ENCODE peak calls at places on chromosomes 2 and 18, in five cellular contexts. J, C, P, V and S are unnamed samples. For H3K9me3, the result is how much of the 10 kb centered on the place peaks cover.

GRCh38 chr2:25165992-25166618 is 2.3 kb downstream of the POMC start:
- DNase-seq in J (no peak), V (peak), P (no peak), C (no peak), S (no peak)

GRCh38 chr2:46381871-46382270 is 84.7 kb downstream of the EPAS1 start:
- DNase-seq in V (no peak), P (no peak), J (no peak), C (no peak), S (no peak)

GRCh38 chr2:112110966-112111365 is 27.2 kb upstream of the FBLN7 start:
- DNase-seq in C (no peak), J (no peak), P (no peak), V (no peak), S (no peak)

GRCh38 chr2:111905990-111906735 is 7.8 kb downstream of the MERTK start:
- DNase-seq in V (no peak), P (no peak), J (no peak), C (no peak), S (no peak)

GRCh38 chr2:42142476-42143184 is 26.5 kb upstream of the EML4 start:
- DNase-seq in P (no peak), C (no peak), J (peak), V (peak), S (no peak)

GRCh38 chr2:224379986-224380385 is 21.9 kb downstream of the FAM124B start:
- DNase-seq in P (no peak), J (no peak), C (peak), V (no peak), S (no peak)

GRCh38 chr2:234322766-234323465 is 174.0 kb downstream of the ARL4C start:
- DNase-seq in J (no peak), P (no peak), V (no peak), C (no peak), S (no peak)

GRCh38 chr2:95265182-95265581 is 9.1 kb upstream of the PROM2 start:
- DNase-seq in J (no peak), V (no peak), P (no peak), C (no peak), S (no peak)

GRCh38 chr18:69257861-69258458 is 142.7 kb upstream of the DOK6 start:
- DNase-seq in C (no peak), P (peak), V (peak), J (no peak), S (no peak)

GRCh38 chr2:107469437-107469995 is 357.2 kb upstream of the RGPD4 start:
- DNase-seq in P (no peak), V (no peak), C (no peak), J (no peak), S (no peak)

GRCh38 chr2:219057709-219058540 is 2.8 kb downstream of the IHH start:
- DNase-seq in J (peak), C (peak), V (peak), P (no peak), S (peak)

GRCh38 chr2:68240446-68240845 is 11.9 kb downstream of the PPP3R1 start:
- DNase-seq in C (no peak), V (no peak), J (no peak), P (no peak), S (no peak)

GRCh38 chr18:47997338-47997780 is 66.9 kb upstream of the SMAD2 start:
- DNase-seq in P (no peak), C (no peak), J (no peak), V (no peak), S (peak)

GRCh38 chr2:37561615-37562569 is 109.5 kb downstream of the CDC42EP3 start:
- DNase-seq in C (no peak), J (no peak), P (no peak), V (peak), S (no peak)

GRCh38 chr2:214587442-214587841 is 176.6 kb downstream of the VWC2L start:
- DNase-seq in J (no peak), P (no peak), C (no peak), V (peak), S (no peak)

GRCh38 chr2:11417946-11418585 is 47.9 kb downstream of the E2F6 start:
- DNase-seq in C (no peak), J (no peak), P (no peak), V (no peak), S (no peak)

GRCh38 chr2:88690591-88691338 is 708 bp upstream of the RPIA start:
- DNase-seq in C (peak), J (peak), P (no peak), V (peak), S (peak)

GRCh38 chr18:74310411-74310810 is 5.2 kb upstream of the C18orf63 start:
- DNase-seq in J (no peak), P (no peak), V (peak), C (no peak), S (no peak)

GRCh38 chr2:101400048-101400447 is 12.7 kb upstream of the CREG2 start:
- DNase-seq in P (no peak), C (no peak), J (no peak), V (peak), S (no peak)

GRCh38 chr2:232890896-232891601 is 21.0 kb downstream of the SNORC start:
- DNase-seq in P (no peak), J (peak), V (peak), C (peak), S (no peak)

GRCh38 chr2:184554736-184555135 is 43.6 kb upstream of the ZNF804A start:
- DNase-seq in J (no peak), C (no peak), V (no peak), P (no peak), S (no peak)

GRCh38 chr18:59298871-59299270 is 19.6 kb downstream of the CPLX4 start:
- DNase-seq in V (no peak), C (no peak), P (no peak), J (no peak), S (no peak)

GRCh38 chr2:107062599-107063196 is 176.7 kb upstream of the ST6GAL2 start:
- DNase-seq in V (no peak), C (no peak), P (no peak), J (no peak), S (no peak)

GRCh38 chr2:64804651-64805050 is 150.9 kb upstream of the SERTAD2 start:
- DNase-seq in V (no peak), C (no peak), J (no peak), P (no peak), S (no peak)

GRCh38 chr2:188940171-188940570 is 34.0 kb upstream of the COL3A1 start:
- DNase-seq in P (no peak), C (no peak), J (peak), V (no peak), S (no peak)

GRCh38 chr2:242038166-242038927 is 168.8 kb downstream of the RTP5 start:
- DNase-seq in C (no peak), P (no peak), J (no peak), V (no peak), S (no peak)

GRCh38 chr2:236354973-236355595 is 90.9 kb upstream of the ASB18 start:
- DNase-seq in P (no peak), J (no peak), V (no peak), C (no peak), S (no peak)

GRCh38 chr2:214706986-214707385 is 102.5 kb downstream of the BARD1 start:
- DNase-seq in V (no peak), P (no peak), C (no peak), J (no peak), S (no peak)

GRCh38 chr2:68692511-68692910 is 42.1 kb upstream of the ARHGAP25 start:
- DNase-seq in V (no peak), P (no peak), J (no peak), C (no peak), S (no peak)

GRCh38 chr2:171579481-171579880 is 57.2 kb downstream of the CYBRD1 start:
- DNase-seq in V (no peak), P (no peak), C (no peak), J (no peak), S (no peak)

GRCh38 chr2:144886847-144887246 is 366.9 kb upstream of the ZEB2 start:
- DNase-seq in P (no peak), V (no peak), C (peak), J (peak), S (no peak)

GRCh38 chr2:144889348-144889747 is 369.4 kb upstream of the ZEB2 start:
- DNase-seq in V (no peak), J (no peak), C (no peak), P (no peak), S (no peak)

GRCh38 chr2:144894612-144895300 is 374.8 kb upstream of the ZEB2 start:
- DNase-seq in P (no peak), J (no peak), C (no peak), V (no peak), S (no peak)

DNA sequence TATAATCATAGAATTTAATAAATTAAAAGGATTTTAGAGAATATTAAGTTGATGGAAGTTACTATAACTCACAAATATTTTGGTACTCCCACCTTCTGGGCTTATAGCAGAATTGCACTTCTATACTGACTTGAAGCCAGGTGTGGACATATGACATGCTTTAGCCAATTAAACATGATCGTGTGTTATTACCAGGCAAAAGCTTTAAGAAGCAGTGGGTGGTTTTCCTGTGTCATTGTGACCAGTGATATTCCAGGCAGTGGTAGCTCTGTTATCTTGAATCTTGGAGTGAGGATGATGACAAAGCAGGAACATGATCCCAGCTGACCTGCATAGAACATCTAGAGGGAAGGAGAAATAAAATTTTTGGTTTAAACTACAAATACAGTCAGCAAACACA is 370.9 kb upstream of the ZEB2 start:
- DNase-seq in C (no peak), P (no peak), J (no peak), V (peak), S (no peak)
- H3K9me3 ChIP-seq in C (under half), P (under half), J (under half), V (under half), S (under half)

GRCh38 chr2:167980436-167980835 is 267.0 kb downstream of the STK39 start:
- DNase-seq in C (no peak), J (no peak), V (no peak), P (no peak), S (no peak)
- H3K9me3 ChIP-seq in C (under half), J (under half), V (under half), P (under half), S (under half)

GRCh38 chr2:73718851-73719621 is 18.1 kb downstream of the TPRKB start:
- DNase-seq in J (no peak), V (no peak), C (no peak), P (no peak), S (no peak)

GRCh38 chr2:73717251-73717606 is 19.9 kb downstream of the TPRKB start:
- DNase-seq in C (no peak), V (no peak), P (no peak), J (no peak), S (no peak)

GRCh38 chr2:73716518-73717250 is 20.5 kb downstream of the TPRKB start:
- DNase-seq in J (no peak), V (no peak), P (peak), C (no peak), S (no peak)

GRCh38 chr2:73718421-73718820 is 18.7 kb downstream of the TPRKB start:
- DNase-seq in C (no peak), J (no peak), P (no peak), V (no peak), S (no peak)

DNA sequence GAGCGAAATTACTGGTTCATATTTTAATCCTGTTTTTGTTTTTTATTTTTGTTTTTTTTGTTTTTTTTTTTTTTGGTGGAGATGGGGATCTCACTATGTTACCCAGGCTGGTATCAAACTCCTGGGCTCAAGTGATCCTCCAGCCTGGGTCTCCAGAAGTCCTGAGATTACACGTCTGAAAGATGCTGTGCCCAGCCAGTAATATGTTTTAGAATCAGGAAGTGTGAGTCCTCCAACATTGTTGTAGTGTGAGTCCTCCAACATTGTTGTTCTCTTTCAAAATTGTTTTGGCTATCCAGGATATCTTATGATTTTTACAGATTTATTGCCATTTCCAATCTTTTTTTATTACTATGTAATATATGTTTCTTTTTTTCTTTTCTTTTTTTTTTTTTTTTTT is 23.1 kb downstream of the TPRKB start:
- DNase-seq in V (no peak), P (no peak), J (no peak), C (no peak), S (no peak)
- H3K9me3 ChIP-seq in V (under half), P (under half), J (under half), C (under half), S (under half)

DNA sequence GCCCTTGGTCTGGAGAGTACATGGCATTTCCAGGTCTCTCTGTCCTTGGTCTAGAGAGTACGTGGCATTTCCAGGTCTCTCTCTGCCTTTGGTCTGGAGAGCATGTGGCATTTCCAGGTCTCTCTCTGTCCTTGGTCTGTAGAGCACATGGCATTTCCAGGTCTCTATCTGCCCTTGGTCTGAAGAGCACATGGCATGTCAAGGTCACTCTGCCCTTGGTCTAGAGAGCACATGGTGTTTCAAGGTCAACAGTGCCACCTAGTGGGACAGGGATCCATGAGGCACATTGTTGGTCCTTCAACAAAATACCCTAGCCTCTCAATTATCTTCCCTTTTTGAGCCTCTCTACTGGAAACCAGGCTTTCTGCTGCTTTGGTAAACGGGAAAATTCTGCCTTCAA is 250.2 kb downstream of the OTX1 start:
- DNase-seq in P (no peak), J (no peak), C (no peak), V (no peak), S (no peak)
- H3K9me3 ChIP-seq in P (under half), J (under half), C (half or more), V (under half), S (under half)